ENCODE peak calls at places on chromosomes 6 and 20, in six cellular contexts. N, G, O, I, S and R are unnamed samples.

GRCh38 chr6:106087548-106088325 is 1.6 kb downstream of the PRDM1 start:
- DNase-seq in S (peak; percentile 29), O (no peak), G (peak; percentile 66), I (no peak), N (no peak), R (no peak)

GRCh38 chr6:158506577-158506976 is 53.3 kb upstream of the TMEM181 start:
- DNase-seq in I (peak; percentile 19), G (no peak), S (no peak), O (no peak), N (no peak), R (no peak)

GRCh38 chr6:54621285-54621684 is 225.3 kb upstream of the FAM83B start:
- DNase-seq in S (peak; percentile 13), O (no peak), N (no peak), I (no peak), G (peak; percentile 32), R (no peak)

GRCh38 chr6:13478525-13478962 is 8.9 kb downstream of the GFOD1 start:
- DNase-seq in N (no peak), O (no peak), I (no peak), S (no peak), G (no peak), R (no peak)

GRCh38 chr20:18835850-18836249 is 22.3 kb downstream of the SCP2D1 start:
- DNase-seq in O (no peak), N (no peak), G (no peak), I (no peak), S (no peak), R (no peak)

GRCh38 chr20:45765307-45765910 is 26.3 kb downstream of the WFDC3 start:
- DNase-seq in I (no peak), S (no peak), N (no peak), G (no peak), O (no peak), R (no peak)

GRCh38 chr6:130643361-130643760 is 183.8 kb upstream of the SMLR1 start:
- DNase-seq in S (no peak), I (no peak), O (no peak), N (no peak), G (no peak), R (no peak)

GRCh38 chr6:88867841-88868558 is 95.4 kb downstream of the RNGTT start:
- DNase-seq in I (no peak), N (no peak), G (no peak), S (no peak), O (no peak), R (no peak)

GRCh38 chr6:111027219-111027618 is 45.4 kb downstream of the RPF2 start:
- DNase-seq in I (no peak), S (no peak), O (no peak), G (no peak), N (no peak), R (no peak)

GRCh38 chr6:118377711-118378414 is 170.2 kb upstream of the PLN start:
- DNase-seq in I (peak; percentile 96), S (no peak), G (no peak), O (no peak), N (no peak), R (no peak)

GRCh38 chr20:41029150-41029872 is 689 bp downstream of the TOP1 start:
- DNase-seq in N (no peak), O (peak; percentile 37), G (peak; percentile 20), S (no peak), I (no peak), R (peak; percentile 27)

GRCh38 chr20:43840382-43841070 is 74.1 kb upstream of the TOX2 start:
- DNase-seq in O (peak; percentile 46), G (peak; percentile 31), I (peak; percentile 1), S (no peak), N (no peak), R (no peak)